ENCODE peak calls at places on chromosome 5, in six cellular contexts. E, K, G, P, N and J are unnamed samples.

GRCh38 chr5:52956915-52957747 is 32.0 kb upstream of the ITGA2 start:
- DNase-seq in P (no peak), G (no peak), E (no peak), N (no peak), K (no peak), J (no peak)

GRCh38 chr5:113089653-113090335 is 113.2 kb downstream of the DCP2 start:
- DNase-seq in K (no peak), G (no peak), N (no peak), P (no peak), E (no peak), J (no peak)

GRCh38 chr5:61089351-61089750 is 72.9 kb downstream of the SMIM15 start:
- DNase-seq in P (no peak), N (no peak), E (no peak), K (no peak), G (no peak), J (no peak)

GRCh38 chr5:10831416-10831815 is 70.4 kb upstream of the DAP start:
- DNase-seq in K (no peak), P (no peak), G (no peak), N (no peak), E (peak; percentile 92), J (no peak)

GRCh38 chr5:63245271-63245670 is 666.7 kb downstream of the LRRC70 start:
- DNase-seq in P (no peak), G (no peak), E (no peak), N (no peak), K (no peak), J (no peak)

GRCh38 chr5:14032944-14033343 is 88.5 kb upstream of the DNAH5 start:
- DNase-seq in G (no peak), N (no peak), E (no peak), P (no peak), K (no peak), J (no peak)

GRCh38 chr5:84290161-84290560 is 94.5 kb downstream of the EDIL3 start:
- DNase-seq in N (no peak), P (no peak), K (no peak), E (no peak), G (no peak), J (no peak)

GRCh38 chr5:179791881-179792611 is 1.7 kb upstream of the LTC4S start:
- DNase-seq in N (no peak), G (no peak), P (no peak), K (peak; percentile 67), E (no peak), J (no peak)

GRCh38 chr5:10528056-10528816 is 35.6 kb upstream of the ANKRD33B start:
- DNase-seq in G (no peak), N (no peak), K (no peak), P (no peak), E (no peak), J (no peak)

GRCh38 chr5:135392256-135392655 is 6.8 kb downstream of the MACROH2A1 start:
- DNase-seq in K (no peak), G (no peak), N (no peak), E (no peak), P (no peak), J (no peak)

GRCh38 chr5:8997542-8998070 is 548.3 kb downstream of the SEMA5A start:
- DNase-seq in E (no peak), N (no peak), K (no peak), P (no peak), G (no peak), J (no peak)

GRCh38 chr5:72537166-72537565 is 30.0 kb upstream of the ZNF366 start:
- DNase-seq in K (no peak), G (no peak), N (no peak), E (no peak), P (no peak), J (no peak)

GRCh38 chr5:72525816-72526215 is 18.6 kb upstream of the ZNF366 start:
- DNase-seq in K (no peak), N (no peak), G (no peak), E (peak; percentile 41), P (no peak), J (no peak)

GRCh38 chr5:72529383-72529782 is 22.2 kb upstream of the ZNF366 start:
- DNase-seq in N (no peak), E (no peak), P (no peak), G (no peak), K (no peak), J (no peak)

GRCh38 chr5:72531496-72532190 is 24.4 kb upstream of the ZNF366 start:
- DNase-seq in K (no peak), P (no peak), N (no peak), E (no peak), G (no peak), J (no peak)
- TF ChIP-seq CTCF in K (no peak), P (no peak), N (no peak), E (no peak), G (no peak), J (no peak)

DNA sequence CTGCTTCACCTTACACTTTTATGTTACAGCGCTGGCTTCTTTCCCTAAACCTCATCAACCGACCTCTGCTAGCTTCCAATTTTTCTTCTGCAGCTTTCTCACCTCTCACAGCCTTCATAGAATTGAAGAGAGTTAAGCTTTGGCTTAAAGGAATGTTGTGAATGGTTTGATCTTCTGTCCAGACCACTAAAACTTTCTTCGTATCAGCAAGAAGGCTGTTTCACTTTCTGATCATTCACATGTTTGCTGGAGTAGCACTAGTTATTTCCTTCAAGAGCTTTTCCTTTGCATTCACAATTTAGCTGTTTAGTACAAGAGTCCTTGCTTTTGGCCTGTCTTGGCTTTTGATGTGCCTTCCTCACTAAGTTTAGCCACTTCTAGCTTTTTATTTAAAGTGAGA is 49.5 kb downstream of the NR3C1 start:
- DNase-seq in K (no peak), E (no peak), P (no peak), N (no peak), G (no peak), J (no peak)
- H3K4me3 ChIP-seq in K (no peak overlapping the region), E (no peak overlapping the region), P (no peak overlapping the region), N (no peak overlapping the region), G (no peak overlapping the region), J (no peak overlapping the region)

DNA sequence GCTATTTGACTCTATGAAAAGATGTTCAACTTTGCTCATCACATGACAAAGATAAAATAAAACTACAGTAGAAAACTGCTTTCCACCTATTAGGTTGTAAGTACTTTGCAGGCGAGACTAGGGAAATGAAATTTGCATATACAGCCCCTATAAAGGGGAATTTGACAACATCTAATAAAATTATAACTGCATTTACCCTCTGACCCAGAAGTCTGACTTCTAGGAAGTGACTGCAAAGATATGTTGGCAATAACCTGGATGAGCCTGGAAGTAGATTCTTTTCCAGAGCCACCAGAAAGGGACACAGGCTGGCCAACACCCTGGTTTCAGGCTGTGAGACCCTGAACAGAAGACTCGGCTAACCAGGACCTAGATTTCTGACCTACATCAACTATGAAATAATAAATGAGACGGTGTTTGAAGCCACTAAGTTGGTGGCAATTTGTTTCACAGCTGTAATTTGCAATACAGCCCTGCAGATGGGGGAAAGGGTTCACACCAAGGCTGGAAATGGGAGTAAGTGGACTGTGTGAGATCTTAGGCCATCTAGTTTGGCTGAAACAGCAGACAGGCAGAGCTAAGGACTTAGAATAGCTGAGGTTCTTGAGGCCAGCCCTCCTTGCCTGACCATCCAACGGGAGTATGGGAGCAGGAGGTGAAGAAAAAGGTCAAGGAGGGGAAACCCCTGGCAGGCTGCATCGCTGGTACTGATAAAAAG is 106.6 kb downstream of the SIL1 start:
- DNase-seq in N (no peak), G (peak; percentile 17), E (no peak), K (no peak), P (no peak), J (no peak)
- TF ChIP-seq CTCF in N (no peak), G (peak; percentile 37), E (peak; percentile 21), K (no peak), P (peak; percentile 24), J (peak; percentile 13)

GRCh38 chr5:118752568-118752967 is 235.8 kb downstream of the DTWD2 start:
- DNase-seq in G (no peak), N (no peak), K (no peak), P (no peak), E (no peak), J (no peak)
- H3K4me3 ChIP-seq in G (no peak overlapping the region), N (no peak overlapping the region), K (no peak overlapping the region), P (no peak overlapping the region), E (no peak overlapping the region), J (no peak overlapping the region)

GRCh38 chr5:132221781-132222648 is 5.6 kb downstream of the P4HA2 start:
- DNase-seq in P (no peak), N (no peak), K (no peak), E (peak; percentile 78), G (peak; percentile 50), J (peak; percentile 75)
- TF ChIP-seq CTCF in P (no peak), N (no peak), K (no peak), E (peak; percentile 31), G (peak; percentile 31), J (no peak)

GRCh38 chr5:88876714-88877113 is 6.3 kb downstream of the MEF2C start:
- DNase-seq in P (no peak), E (no peak), K (no peak), N (no peak), G (no peak), J (no peak)
- H3K4me3 ChIP-seq in P (no peak overlapping the region), E (no peak overlapping the region), K (no peak overlapping the region), N (no peak overlapping the region), G (no peak overlapping the region), J (no peak overlapping the region)

DNA sequence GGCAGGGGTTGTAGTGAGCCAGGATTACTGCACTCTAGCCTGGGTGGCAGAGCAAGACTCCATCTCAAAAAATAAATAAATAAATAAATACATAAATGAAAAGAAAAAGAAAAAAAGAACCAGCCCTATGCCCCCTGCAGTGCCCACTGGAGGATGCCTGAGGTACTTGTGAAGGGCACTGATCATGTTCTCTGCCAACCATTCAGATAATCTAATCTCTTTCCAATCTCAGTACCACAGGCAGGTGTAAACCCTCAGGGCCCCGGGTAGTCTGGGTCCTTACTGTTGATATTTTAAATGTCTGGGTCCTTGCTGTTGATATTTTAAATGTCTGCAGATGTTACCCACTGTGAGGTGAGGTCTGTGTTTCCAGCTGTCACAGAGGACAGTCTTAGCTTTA is 321.8 kb upstream of the ADCY2 start:
- DNase-seq in K (no peak), G (no peak), N (no peak), P (no peak), E (no peak), J (no peak)
- TF ChIP-seq CTCF in K (no peak), G (no peak), N (no peak), P (no peak), E (no peak), J (no peak)

GRCh38 chr5:80989883-80990282 is 29.7 kb downstream of the RASGRF2 start:
- DNase-seq in K (no peak), N (no peak), E (no peak), P (no peak), G (no peak), J (no peak)
- H3K4me3 ChIP-seq in K (no peak overlapping the region), N (no peak overlapping the region), E (no peak overlapping the region), P (no peak overlapping the region), G (no peak overlapping the region), J (no peak overlapping the region)

GRCh38 chr5:36944024-36944423 is 67.5 kb downstream of the NIPBL start:
- DNase-seq in P (no peak), K (no peak), N (no peak), E (no peak), G (no peak), J (no peak)

GRCh38 chr5:36946101-36946500 is 69.5 kb downstream of the NIPBL start:
- DNase-seq in E (no peak), K (no peak), G (no peak), P (no peak), N (no peak), J (no peak)

GRCh38 chr5:36945687-36946086 is 69.1 kb downstream of the NIPBL start:
- DNase-seq in K (no peak), N (no peak), G (no peak), E (no peak), P (no peak), J (no peak)

GRCh38 chr5:36943584-36943983 is 67.0 kb downstream of the NIPBL start:
- DNase-seq in K (no peak), E (no peak), N (no peak), G (no peak), P (no peak), J (no peak)

GRCh38 chr5:36944607-36945225 is 68.1 kb downstream of the NIPBL start:
- DNase-seq in G (no peak), N (no peak), P (no peak), K (no peak), E (peak; percentile 24), J (peak; percentile 39)
- TF ChIP-seq CTCF in G (peak; percentile 51), N (peak; percentile 32), P (peak; percentile 44), K (peak; percentile 17), E (peak; percentile 51), J (peak; percentile 39)